ENCODE peak calls at places on chromosomes 16 and 17, in six cellular contexts. L is activated CD4-positive, alpha-beta T cell treated with anti-CD3 and anti-CD28 coated beads for 1 hour; R is naive B cell; I is globus pallidus; T is ACHN; M is heart left ventricle. P is an unnamed sample.

GRCh38 chr16:57383276-57384247 is 11.3 kb downstream of the CX3CL1 start:
- DNase-seq in L (no peak), R (no peak), I (no peak), T (peak; percentile 40), M (no peak), P (no peak)

GRCh38 chr17:40809721-40810421 is 10.1 kb upstream of the KRT28 start:
- DNase-seq in L (no peak), R (no peak), I (no peak), T (no peak), M (no peak), P (no peak)

GRCh38 chr17:1047177-1047885 is 50.4 kb downstream of the TIMM22 start:
- DNase-seq in L (no peak), R (no peak), I (no peak), T (no peak), M (peak; percentile 66), P (no peak)

GRCh38 chr16:46986438-46986837 is 13.0 kb upstream of the DNAJA2 start:
- DNase-seq in L (no peak), R (no peak), I (no peak), T (no peak), M (no peak), P (no peak)

GRCh38 chr17:19714542-19715411 is 1.6 kb downstream of the SLC47A2 start:
- DNase-seq in L (no peak), R (no peak), I (no peak), T (no peak), M (no peak), P (no peak)

GRCh38 chr17:70871180-70871818 is 702.0 kb downstream of the KCNJ2 start:
- DNase-seq in L (no peak), R (no peak), I (no peak), T (no peak), M (no peak), P (no peak)

GRCh38 chr16:9012848-9013507 is 49.3 kb upstream of the USP7 start:
- DNase-seq in L (no peak), R (peak; percentile 11), I (no peak), T (no peak), M (no peak), P (no peak)

GRCh38 chr17:57868775-57869598 is 19.1 kb upstream of the MRPS23 start:
- DNase-seq in L (no peak), R (no peak), I (no peak), T (no peak), M (no peak), P (no peak)

GRCh38 chr17:6497496-6498221 is 53.4 kb downstream of the PIMREG start:
- DNase-seq in L (no peak), R (no peak), I (no peak), T (no peak), M (no peak), P (no peak)

GRCh38 chr16:23069844-23070243 is 79.4 kb downstream of the USP31 start:
- DNase-seq in L (no peak), R (no peak), I (no peak), T (no peak), M (no peak), P (no peak)

GRCh38 chr16:1363501-1364041 is 11.8 kb downstream of the GNPTG start:
- DNase-seq in L (peak; percentile 55), R (peak; percentile 62), I (no peak), T (peak; percentile 56), M (no peak), P (peak; percentile 5)